ENCODE peak calls at places on chromosomes 16 and 17, in seven cellular contexts. One of them, this sample, is unnamed.

GRCh38 chr16:12238598-12238997 is 262.1 kb downstream of the SNX29 start:
- DNase-seq in H1: no peak
- DNase-seq in GM12878: no peak
- DNase-seq in K562: no peak
- DNase-seq in HCT116: no peak
- DNase-seq in HepG2: no peak
- DNase-seq in SK-N-SH: no peak
- DNase-seq in this sample: no peak

GRCh38 chr17:63881935-63882601 is at the start of gene GH2:
- DNase-seq in HepG2: peak; percentile 29
- DNase-seq in H1: no peak
- DNase-seq in GM12878: no peak
- DNase-seq in K562: peak; percentile 82
- DNase-seq in HCT116: peak; percentile 56
- DNase-seq in SK-N-SH: peak; percentile 85
- DNase-seq in this sample: peak; percentile 79

GRCh38 chr16:85924675-85925074 is 25.7 kb downstream of the IRF8 start:
- DNase-seq in GM12878: no peak
- DNase-seq in K562: no peak
- DNase-seq in HCT116: no peak
- DNase-seq in HepG2: no peak
- DNase-seq in H1: no peak
- DNase-seq in SK-N-SH: no peak
- DNase-seq in this sample: no peak

GRCh38 chr16:4463522-4464163 is 10.8 kb downstream of the NMRAL1 start:
- DNase-seq in H1: no peak
- DNase-seq in GM12878: no peak
- DNase-seq in HCT116: no peak
- DNase-seq in SK-N-SH: no peak
- DNase-seq in K562: no peak
- DNase-seq in HepG2: no peak
- DNase-seq in this sample: no peak

GRCh38 chr17:39547713-39548478 is 59.8 kb downstream of the NEUROD2 start:
- DNase-seq in HCT116: peak; percentile 13
- DNase-seq in K562: peak; percentile 75
- DNase-seq in GM12878: peak; percentile 31
- DNase-seq in H1: no peak
- DNase-seq in SK-N-SH: peak; percentile 76
- DNase-seq in HepG2: peak; percentile 50
- DNase-seq in this sample: peak; percentile 65

GRCh38 chr17:38341035-38341721 is 2.6 kb downstream of the GPR179 start:
- DNase-seq in HCT116: no peak
- DNase-seq in GM12878: no peak
- DNase-seq in H1: peak; percentile 17
- DNase-seq in SK-N-SH: peak; percentile 84
- DNase-seq in HepG2: peak; percentile 47
- DNase-seq in K562: no peak
- DNase-seq in this sample: peak; percentile 53

GRCh38 chr16:85586360-85587145 is 26.6 kb upstream of the GSE1 start:
- DNase-seq in GM12878: no peak
- DNase-seq in HCT116: no peak
- DNase-seq in HepG2: no peak
- DNase-seq in SK-N-SH: peak; percentile 68
- DNase-seq in H1: no peak
- DNase-seq in K562: no peak
- DNase-seq in this sample: no peak

GRCh38 chr17:62614142-62614541 is 13.3 kb upstream of the MRC2 start:
- DNase-seq in K562: no peak
- DNase-seq in HepG2: no peak
- DNase-seq in SK-N-SH: no peak
- DNase-seq in H1: no peak
- DNase-seq in GM12878: no peak
- DNase-seq in HCT116: no peak
- DNase-seq in this sample: no peak

GRCh38 chr17:56823848-56824247 is 9.9 kb downstream of the C17orf67 start:
- DNase-seq in HCT116: no peak
- DNase-seq in K562: no peak
- DNase-seq in SK-N-SH: no peak
- DNase-seq in HepG2: no peak
- DNase-seq in GM12878: no peak
- DNase-seq in H1: no peak
- DNase-seq in this sample: no peak

GRCh38 chr17:77610980-77611641 is 347.4 kb upstream of the TNRC6C start:
- DNase-seq in HepG2: no peak
- DNase-seq in SK-N-SH: no peak
- DNase-seq in H1: no peak
- DNase-seq in HCT116: no peak
- DNase-seq in GM12878: no peak
- DNase-seq in K562: no peak
- DNase-seq in this sample: no peak

GRCh38 chr17:13420294-13421277 is 181.1 kb downstream of the HS3ST3A1 start:
- DNase-seq in SK-N-SH: no peak
- DNase-seq in K562: no peak
- DNase-seq in HepG2: peak; percentile 86
- DNase-seq in HCT116: no peak
- DNase-seq in GM12878: no peak
- DNase-seq in H1: no peak
- DNase-seq in this sample: peak; percentile 40

GRCh38 chr16:68000024-68000423 is 740 bp upstream of the DPEP2 start:
- DNase-seq in HepG2: no peak
- DNase-seq in HCT116: no peak
- DNase-seq in K562: no peak
- DNase-seq in SK-N-SH: no peak
- DNase-seq in H1: no peak
- DNase-seq in GM12878: no peak
- DNase-seq in this sample: no peak

GRCh38 chr16:80931985-80932720 is 74.5 kb downstream of the CMC2 start:
- DNase-seq in SK-N-SH: peak; percentile 84
- DNase-seq in HepG2: peak; percentile 23
- DNase-seq in GM12878: no peak
- DNase-seq in HCT116: no peak
- DNase-seq in H1: peak; percentile 33
- DNase-seq in K562: no peak
- DNase-seq in this sample: peak; percentile 74

GRCh38 chr17:81251091-81251942 is 12.2 kb downstream of the NDUFAF8 start:
- DNase-seq in HCT116: no peak
- DNase-seq in H1: no peak
- DNase-seq in HepG2: no peak
- DNase-seq in SK-N-SH: no peak
- DNase-seq in GM12878: no peak
- DNase-seq in K562: no peak
- DNase-seq in this sample: no peak

GRCh38 chr17:67990909-67991308 is 5.4 kb downstream of the C17orf58 start:
- DNase-seq in HepG2: no peak
- DNase-seq in GM12878: no peak
- DNase-seq in H1: no peak
- DNase-seq in K562: no peak
- DNase-seq in SK-N-SH: no peak
- DNase-seq in HCT116: no peak
- DNase-seq in this sample: no peak

GRCh38 chr17:81189670-81190530 is 23.9 kb upstream of the AATK start:
- DNase-seq in HCT116: no peak
- DNase-seq in GM12878: no peak
- DNase-seq in K562: peak; percentile 23
- DNase-seq in SK-N-SH: peak; percentile 74
- DNase-seq in H1: no peak
- DNase-seq in HepG2: peak; percentile 29
- DNase-seq in this sample: peak; percentile 32

GRCh38 chr17:63740464-63741181 is 976 bp downstream of the STRADA start:
- DNase-seq in HCT116: no peak
- DNase-seq in GM12878: no peak
- DNase-seq in SK-N-SH: peak; percentile 13
- DNase-seq in K562: peak; percentile 42
- DNase-seq in H1: no peak
- DNase-seq in HepG2: no peak
- DNase-seq in this sample: peak; percentile 53

GRCh38 chr16:56355786-56356275 is 69.5 kb downstream of the AMFR start:
- DNase-seq in HepG2: no peak
- DNase-seq in HCT116: no peak
- DNase-seq in K562: peak; percentile 86
- DNase-seq in H1: no peak
- DNase-seq in GM12878: no peak
- DNase-seq in SK-N-SH: peak; percentile 37
- DNase-seq in this sample: no peak

GRCh38 chr16:56354016-56354415 is 71.3 kb downstream of the AMFR start:
- DNase-seq in SK-N-SH: no peak
- DNase-seq in GM12878: no peak
- DNase-seq in HepG2: no peak
- DNase-seq in HCT116: no peak
- DNase-seq in H1: no peak
- DNase-seq in K562: no peak
- DNase-seq in this sample: no peak

GRCh38 chr16:56355221-56355620 is 70.1 kb downstream of the AMFR start:
- DNase-seq in HepG2: no peak
- DNase-seq in SK-N-SH: peak; percentile 12
- DNase-seq in K562: no peak
- DNase-seq in H1: no peak
- DNase-seq in GM12878: no peak
- DNase-seq in HCT116: no peak
- DNase-seq in this sample: no peak

GRCh38 chr16:56353054-56353921 is 72.1 kb downstream of the AMFR start:
- DNase-seq in HCT116: no peak
- DNase-seq in HepG2: no peak
- DNase-seq in SK-N-SH: no peak
- DNase-seq in GM12878: no peak
- DNase-seq in K562: no peak
- DNase-seq in H1: no peak
- DNase-seq in this sample: peak; percentile 72

GRCh38 chr16:56354746-56355145 is 70.6 kb downstream of the AMFR start:
- DNase-seq in HCT116: no peak
- DNase-seq in H1: no peak
- DNase-seq in SK-N-SH: peak; percentile 11
- DNase-seq in HepG2: no peak
- DNase-seq in GM12878: no peak
- DNase-seq in K562: no peak
- DNase-seq in this sample: no peak
- TF ChIP-seq JUND in HCT116: no peak
- TF ChIP-seq JUND in H1: no peak
- TF ChIP-seq JUND in SK-N-SH: no peak
- TF ChIP-seq JUND in HepG2: no peak
- TF ChIP-seq JUND in GM12878: no peak
- TF ChIP-seq JUND in K562: no peak
- TF ChIP-seq JUND in this sample: no peak

GRCh38 chr16:35523991-35524390 is 2064.6 kb downstream of the TP53TG3F start:
- DNase-seq in SK-N-SH: no peak
- DNase-seq in H1: no peak
- DNase-seq in K562: no peak
- DNase-seq in GM12878: no peak
- DNase-seq in HCT116: no peak
- DNase-seq in HepG2: no peak
- DNase-seq in this sample: no peak

GRCh38 chr16:35525979-35526590 is 2066.7 kb downstream of the TP53TG3F start:
- DNase-seq in GM12878: no peak
- DNase-seq in K562: no peak
- DNase-seq in H1: no peak
- DNase-seq in HepG2: no peak
- DNase-seq in HCT116: no peak
- DNase-seq in SK-N-SH: peak; percentile 59
- DNase-seq in this sample: peak; percentile 75
- TF ChIP-seq JUND in GM12878: no peak
- TF ChIP-seq JUND in K562: no peak
- TF ChIP-seq JUND in H1: no peak
- TF ChIP-seq JUND in HepG2: no peak
- TF ChIP-seq JUND in HCT116: no peak
- TF ChIP-seq JUND in SK-N-SH: no peak
- TF ChIP-seq JUND in this sample: no peak

DNA sequence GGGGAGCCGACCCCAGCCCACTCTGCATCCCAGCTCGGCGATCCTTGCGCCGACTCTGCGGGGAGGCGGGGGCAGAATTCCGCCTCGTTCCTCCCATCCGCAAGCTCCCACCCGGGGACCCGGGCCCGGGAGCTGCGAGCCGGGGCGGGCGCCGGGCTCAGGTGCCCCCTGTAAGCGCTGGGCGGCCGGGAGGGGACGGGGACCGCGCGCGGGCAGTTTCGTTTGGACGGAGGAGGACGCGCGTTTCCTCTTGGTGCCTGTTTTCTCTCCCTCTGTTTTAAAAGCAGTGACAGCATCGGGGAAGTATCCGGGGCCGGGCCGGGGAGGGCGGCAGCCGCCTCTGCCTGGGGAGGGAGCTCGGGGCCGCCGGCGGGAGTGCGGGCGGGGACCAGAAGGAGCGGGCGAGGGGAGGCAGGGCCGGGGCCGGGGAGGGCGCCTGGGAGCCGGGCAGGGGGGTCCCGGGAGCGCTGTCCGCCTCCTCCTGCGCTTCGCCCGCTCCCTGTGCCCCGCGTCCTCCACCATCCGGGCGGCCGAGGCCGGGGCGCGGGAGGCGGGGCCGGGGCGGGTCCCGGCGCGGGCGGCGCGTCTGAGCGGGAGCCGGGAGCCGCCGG is 57.0 kb downstream of the RAP1GAP2 start:
- DNase-seq in K562: no peak
- DNase-seq in GM12878: no peak
- DNase-seq in HCT116: no peak
- DNase-seq in H1: no peak
- DNase-seq in SK-N-SH: peak; percentile 79
- DNase-seq in HepG2: no peak
- DNase-seq in this sample: peak; percentile 57
- TF ChIP-seq JUND in K562: no peak
- TF ChIP-seq JUND in GM12878: no peak
- TF ChIP-seq JUND in HCT116: no peak
- TF ChIP-seq JUND in H1: no peak
- TF ChIP-seq JUND in SK-N-SH: no peak
- TF ChIP-seq JUND in HepG2: no peak
- TF ChIP-seq JUND in this sample: no peak

GRCh38 chr17:12116143-12116542 is 95.5 kb downstream of the MAP2K4 start:
- DNase-seq in K562: no peak
- DNase-seq in GM12878: no peak
- DNase-seq in HepG2: no peak
- DNase-seq in H1: no peak
- DNase-seq in SK-N-SH: no peak
- DNase-seq in HCT116: no peak
- DNase-seq in this sample: no peak

GRCh38 chr17:12118617-12119016 is 97.9 kb downstream of the MAP2K4 start:
- DNase-seq in K562: no peak
- DNase-seq in HCT116: no peak
- DNase-seq in SK-N-SH: no peak
- DNase-seq in GM12878: no peak
- DNase-seq in H1: no peak
- DNase-seq in HepG2: no peak
- DNase-seq in this sample: no peak

GRCh38 chr17:12122091-12122490 is 101.4 kb downstream of the MAP2K4 start:
- DNase-seq in SK-N-SH: no peak
- DNase-seq in HepG2: no peak
- DNase-seq in H1: no peak
- DNase-seq in GM12878: no peak
- DNase-seq in K562: no peak
- DNase-seq in HCT116: no peak
- DNase-seq in this sample: no peak
- TF ChIP-seq JUND in SK-N-SH: no peak
- TF ChIP-seq JUND in HepG2: no peak
- TF ChIP-seq JUND in H1: no peak
- TF ChIP-seq JUND in GM12878: no peak
- TF ChIP-seq JUND in K562: no peak
- TF ChIP-seq JUND in HCT116: no peak
- TF ChIP-seq JUND in this sample: no peak

GRCh38 chr17:66541461-66542182 is 239.2 kb downstream of the PRKCA start:
- DNase-seq in K562: peak; percentile 65
- DNase-seq in HCT116: no peak
- DNase-seq in H1: no peak
- DNase-seq in GM12878: peak; percentile 40
- DNase-seq in SK-N-SH: peak; percentile 36
- DNase-seq in HepG2: no peak
- DNase-seq in this sample: no peak
- TF ChIP-seq JUND in K562: no peak
- TF ChIP-seq JUND in HCT116: no peak
- TF ChIP-seq JUND in H1: no peak
- TF ChIP-seq JUND in GM12878: no peak
- TF ChIP-seq JUND in SK-N-SH: no peak
- TF ChIP-seq JUND in HepG2: no peak
- TF ChIP-seq JUND in this sample: no peak

GRCh38 chr17:73759324-73760185 is 115.3 kb upstream of the SDK2 start:
- DNase-seq in H1: no peak
- DNase-seq in HepG2: no peak
- DNase-seq in HCT116: no peak
- DNase-seq in K562: no peak
- DNase-seq in SK-N-SH: peak; percentile 79
- DNase-seq in GM12878: no peak
- DNase-seq in this sample: no peak
- TF ChIP-seq JUND in H1: no peak
- TF ChIP-seq JUND in HepG2: no peak
- TF ChIP-seq JUND in HCT116: no peak
- TF ChIP-seq JUND in K562: no peak
- TF ChIP-seq JUND in SK-N-SH: no peak
- TF ChIP-seq JUND in GM12878: no peak
- TF ChIP-seq JUND in this sample: no peak